ENCODE peak calls at places on chromosomes 12 and 14, in ten cellular contexts. One of them, this sample, is unnamed.

GRCh38 chr14:23324993-23325392 is 3.7 kb downstream of the PABPN1 start:
- DNase-seq in transverse colon: no peak
- DNase-seq in B cell: no peak
- DNase-seq in Panc1: no peak
- DNase-seq in astrocyte of the spinal cord: no peak
- DNase-seq in MM.1S: no peak
- DNase-seq in retinal pigment epithelial cell: no peak
- DNase-seq in body of pancreas: no peak
- DNase-seq in suprapubic skin: no peak
- DNase-seq in CD8-positive, alpha-beta T cell: no peak
- DNase-seq in this sample: no peak

GRCh38 chr12:69555461-69555860 is 29.8 kb upstream of the CCT2 start:
- DNase-seq in transverse colon: no peak
- DNase-seq in B cell: no peak
- DNase-seq in Panc1: no peak
- DNase-seq in astrocyte of the spinal cord: peak
- DNase-seq in MM.1S: no peak
- DNase-seq in retinal pigment epithelial cell: no peak
- DNase-seq in body of pancreas: no peak
- DNase-seq in suprapubic skin: no peak
- DNase-seq in CD8-positive, alpha-beta T cell: no peak
- DNase-seq in this sample: no peak

GRCh38 chr14:100532154-100532915 is 54.9 kb downstream of the BEGAIN start:
- DNase-seq in transverse colon: no peak
- DNase-seq in B cell: no peak
- DNase-seq in Panc1: no peak
- DNase-seq in astrocyte of the spinal cord: no peak
- DNase-seq in MM.1S: no peak
- DNase-seq in retinal pigment epithelial cell: no peak
- DNase-seq in body of pancreas: peak
- DNase-seq in suprapubic skin: peak
- DNase-seq in CD8-positive, alpha-beta T cell: peak
- DNase-seq in this sample: no peak

GRCh38 chr12:6241495-6241894 is 41.3 kb downstream of the CD9 start:
- DNase-seq in transverse colon: peak
- DNase-seq in B cell: no peak
- DNase-seq in Panc1: no peak
- DNase-seq in astrocyte of the spinal cord: no peak
- DNase-seq in MM.1S: no peak
- DNase-seq in retinal pigment epithelial cell: no peak
- DNase-seq in body of pancreas: peak
- DNase-seq in suprapubic skin: no peak
- DNase-seq in CD8-positive, alpha-beta T cell: no peak
- DNase-seq in this sample: no peak

GRCh38 chr12:118958520-118958919 is 22.8 kb upstream of the SRRM4 start:
- DNase-seq in transverse colon: no peak
- DNase-seq in B cell: no peak
- DNase-seq in Panc1: no peak
- DNase-seq in astrocyte of the spinal cord: no peak
- DNase-seq in MM.1S: no peak
- DNase-seq in retinal pigment epithelial cell: no peak
- DNase-seq in body of pancreas: no peak
- DNase-seq in suprapubic skin: no peak
- DNase-seq in CD8-positive, alpha-beta T cell: no peak
- DNase-seq in this sample: no peak

GRCh38 chr14:32121948-32122347 is 44.8 kb downstream of the ARHGAP5 start:
- DNase-seq in transverse colon: no peak
- DNase-seq in B cell: no peak
- DNase-seq in Panc1: no peak
- DNase-seq in astrocyte of the spinal cord: no peak
- DNase-seq in MM.1S: no peak
- DNase-seq in retinal pigment epithelial cell: no peak
- DNase-seq in body of pancreas: no peak
- DNase-seq in suprapubic skin: no peak
- DNase-seq in CD8-positive, alpha-beta T cell: no peak
- DNase-seq in this sample: no peak

GRCh38 chr12:47302111-47302597 is 222.4 kb upstream of the AMIGO2 start:
- DNase-seq in transverse colon: no peak
- DNase-seq in B cell: no peak
- DNase-seq in Panc1: no peak
- DNase-seq in astrocyte of the spinal cord: no peak
- DNase-seq in MM.1S: no peak
- DNase-seq in retinal pigment epithelial cell: no peak
- DNase-seq in body of pancreas: no peak
- DNase-seq in suprapubic skin: no peak
- DNase-seq in CD8-positive, alpha-beta T cell: no peak
- DNase-seq in this sample: peak

GRCh38 chr14:74979029-74979428 is 23.6 kb upstream of the PGF start:
- DNase-seq in transverse colon: no peak
- DNase-seq in B cell: peak
- DNase-seq in Panc1: no peak
- DNase-seq in astrocyte of the spinal cord: no peak
- DNase-seq in MM.1S: no peak
- DNase-seq in retinal pigment epithelial cell: no peak
- DNase-seq in body of pancreas: no peak
- DNase-seq in suprapubic skin: no peak
- DNase-seq in CD8-positive, alpha-beta T cell: no peak
- DNase-seq in this sample: peak

GRCh38 chr14:89336338-89336737 is 80.7 kb downstream of the FOXN3 start:
- DNase-seq in transverse colon: no peak
- DNase-seq in B cell: no peak
- DNase-seq in Panc1: no peak
- DNase-seq in astrocyte of the spinal cord: no peak
- DNase-seq in MM.1S: no peak
- DNase-seq in retinal pigment epithelial cell: no peak
- DNase-seq in body of pancreas: no peak
- DNase-seq in suprapubic skin: no peak
- DNase-seq in CD8-positive, alpha-beta T cell: no peak
- DNase-seq in this sample: no peak

GRCh38 chr14:106417224-106418049 is 891.1 kb downstream of the TMEM121 start:
- DNase-seq in transverse colon: peak
- DNase-seq in B cell: peak
- DNase-seq in Panc1: peak
- DNase-seq in astrocyte of the spinal cord: no peak
- DNase-seq in MM.1S: peak
- DNase-seq in retinal pigment epithelial cell: no peak
- DNase-seq in body of pancreas: peak
- DNase-seq in suprapubic skin: no peak
- DNase-seq in CD8-positive, alpha-beta T cell: peak
- DNase-seq in this sample: peak

GRCh38 chr14:34465069-34465859 is 3.2 kb upstream of the SPTSSA start:
- DNase-seq in transverse colon: no peak
- DNase-seq in B cell: no peak
- DNase-seq in Panc1: no peak
- DNase-seq in astrocyte of the spinal cord: peak
- DNase-seq in MM.1S: peak
- DNase-seq in retinal pigment epithelial cell: no peak
- DNase-seq in body of pancreas: no peak
- DNase-seq in suprapubic skin: no peak
- DNase-seq in CD8-positive, alpha-beta T cell: no peak
- DNase-seq in this sample: no peak

GRCh38 chr14:91453744-91454143 is 36.1 kb upstream of the CCDC88C start:
- DNase-seq in transverse colon: peak
- DNase-seq in B cell: no peak
- DNase-seq in Panc1: no peak
- DNase-seq in astrocyte of the spinal cord: no peak
- DNase-seq in MM.1S: no peak
- DNase-seq in retinal pigment epithelial cell: no peak
- DNase-seq in body of pancreas: no peak
- DNase-seq in suprapubic skin: no peak
- DNase-seq in CD8-positive, alpha-beta T cell: no peak
- DNase-seq in this sample: no peak

GRCh38 chr12:98733667-98734350 is 88.7 kb downstream of the APAF1 start:
- DNase-seq in transverse colon: no peak
- DNase-seq in B cell: no peak
- DNase-seq in Panc1: no peak
- DNase-seq in astrocyte of the spinal cord: no peak
- DNase-seq in MM.1S: no peak
- DNase-seq in retinal pigment epithelial cell: no peak
- DNase-seq in body of pancreas: no peak
- DNase-seq in suprapubic skin: no peak
- DNase-seq in CD8-positive, alpha-beta T cell: no peak
- DNase-seq in this sample: no peak

GRCh38 chr14:69284170-69284569 is 24.2 kb downstream of the GALNT16 start:
- DNase-seq in transverse colon: no peak
- DNase-seq in B cell: no peak
- DNase-seq in Panc1: no peak
- DNase-seq in astrocyte of the spinal cord: no peak
- DNase-seq in MM.1S: no peak
- DNase-seq in retinal pigment epithelial cell: no peak
- DNase-seq in body of pancreas: no peak
- DNase-seq in suprapubic skin: peak
- DNase-seq in CD8-positive, alpha-beta T cell: no peak
- DNase-seq in this sample: peak

GRCh38 chr14:20440882-20441281 is 4.9 kb upstream of the KLHL33 start:
- DNase-seq in transverse colon: no peak
- DNase-seq in B cell: no peak
- DNase-seq in Panc1: no peak
- DNase-seq in astrocyte of the spinal cord: no peak
- DNase-seq in MM.1S: no peak
- DNase-seq in retinal pigment epithelial cell: no peak
- DNase-seq in body of pancreas: no peak
- DNase-seq in suprapubic skin: no peak
- DNase-seq in CD8-positive, alpha-beta T cell: peak
- DNase-seq in this sample: no peak

GRCh38 chr12:75315518-75315917 is 14.6 kb downstream of the CAPS2 start:
- DNase-seq in transverse colon: no peak
- DNase-seq in B cell: no peak
- DNase-seq in Panc1: no peak
- DNase-seq in astrocyte of the spinal cord: peak
- DNase-seq in MM.1S: no peak
- DNase-seq in retinal pigment epithelial cell: peak
- DNase-seq in body of pancreas: no peak
- DNase-seq in suprapubic skin: no peak
- DNase-seq in CD8-positive, alpha-beta T cell: no peak
- DNase-seq in this sample: no peak

GRCh38 chr12:65952737-65953209 is 128.5 kb downstream of the HMGA2 start:
- DNase-seq in transverse colon: peak
- DNase-seq in B cell: no peak
- DNase-seq in Panc1: peak
- DNase-seq in astrocyte of the spinal cord: peak
- DNase-seq in MM.1S: no peak
- DNase-seq in retinal pigment epithelial cell: no peak
- DNase-seq in body of pancreas: no peak
- DNase-seq in suprapubic skin: no peak
- DNase-seq in CD8-positive, alpha-beta T cell: no peak
- DNase-seq in this sample: no peak

DNA sequence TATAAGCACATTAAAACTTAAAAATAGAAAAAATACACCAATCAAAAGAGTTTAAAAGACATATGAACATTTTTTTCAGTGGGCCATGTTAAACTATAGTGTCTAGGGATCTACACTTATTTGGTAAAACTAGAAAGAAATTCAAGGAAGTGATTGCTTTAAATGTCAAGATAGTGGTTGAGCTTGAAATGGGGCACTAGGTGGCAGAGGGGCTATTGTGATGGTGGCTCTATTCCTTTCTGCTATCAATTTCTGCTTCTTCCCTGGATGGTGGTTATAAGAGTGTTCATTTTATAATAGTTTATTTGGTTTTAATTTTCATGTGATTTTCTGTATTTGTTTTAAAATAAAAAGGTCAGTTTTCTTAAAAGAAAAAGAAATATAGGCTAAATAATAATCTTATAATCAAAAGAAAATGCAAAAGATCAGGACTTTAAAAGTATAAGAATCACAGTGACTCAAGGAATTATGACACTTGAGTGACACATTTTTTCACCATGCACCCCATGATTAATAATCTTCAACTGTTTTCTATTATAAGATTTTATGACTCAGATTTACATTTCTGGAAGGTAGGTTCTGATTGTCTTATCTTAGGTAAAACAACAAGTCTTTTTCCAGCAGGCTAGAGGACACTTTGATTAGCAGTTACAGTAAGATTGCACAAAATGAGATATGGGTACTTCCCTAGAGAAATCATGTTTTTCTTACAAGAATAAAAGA is 137.5 kb downstream of the FSCB start:
- DNase-seq in transverse colon: no peak
- DNase-seq in B cell: no peak
- DNase-seq in Panc1: no peak
- DNase-seq in astrocyte of the spinal cord: no peak
- DNase-seq in MM.1S: no peak
- DNase-seq in retinal pigment epithelial cell: no peak
- DNase-seq in body of pancreas: no peak
- DNase-seq in suprapubic skin: no peak
- DNase-seq in CD8-positive, alpha-beta T cell: no peak
- DNase-seq in this sample: no peak
- TF ChIP-seq CTCF in transverse colon: peak
- TF ChIP-seq CTCF in B cell: no peak
- TF ChIP-seq CTCF in Panc1: no peak
- TF ChIP-seq CTCF in astrocyte of the spinal cord: no peak
- TF ChIP-seq CTCF in MM.1S: no peak
- TF ChIP-seq CTCF in retinal pigment epithelial cell: peak
- TF ChIP-seq CTCF in body of pancreas: no peak
- TF ChIP-seq CTCF in suprapubic skin: no peak
- TF ChIP-seq CTCF in CD8-positive, alpha-beta T cell: no peak
- TF ChIP-seq CTCF in this sample: no peak

GRCh38 chr12:111598637-111599458 is at the start of gene ATXN2:
- DNase-seq in transverse colon: peak
- DNase-seq in B cell: peak
- DNase-seq in Panc1: no peak
- DNase-seq in astrocyte of the spinal cord: no peak
- DNase-seq in MM.1S: peak
- DNase-seq in retinal pigment epithelial cell: no peak
- DNase-seq in body of pancreas: peak
- DNase-seq in suprapubic skin: no peak
- DNase-seq in CD8-positive, alpha-beta T cell: peak
- DNase-seq in this sample: peak
- TF ChIP-seq CTCF in transverse colon: no peak
- TF ChIP-seq CTCF in B cell: no peak
- TF ChIP-seq CTCF in Panc1: no peak
- TF ChIP-seq CTCF in astrocyte of the spinal cord: no peak
- TF ChIP-seq CTCF in MM.1S: no peak
- TF ChIP-seq CTCF in retinal pigment epithelial cell: no peak
- TF ChIP-seq CTCF in body of pancreas: no peak
- TF ChIP-seq CTCF in suprapubic skin: no peak
- TF ChIP-seq CTCF in CD8-positive, alpha-beta T cell: no peak
- TF ChIP-seq CTCF in this sample: no peak

GRCh38 chr12:61367281-61367785 is 892.9 kb upstream of the USP15 start:
- DNase-seq in transverse colon: no peak
- DNase-seq in B cell: no peak
- DNase-seq in Panc1: no peak
- DNase-seq in astrocyte of the spinal cord: no peak
- DNase-seq in MM.1S: no peak
- DNase-seq in retinal pigment epithelial cell: no peak
- DNase-seq in body of pancreas: no peak
- DNase-seq in suprapubic skin: no peak
- DNase-seq in CD8-positive, alpha-beta T cell: no peak
- DNase-seq in this sample: no peak
- TF ChIP-seq CTCF in transverse colon: no peak
- TF ChIP-seq CTCF in B cell: no peak
- TF ChIP-seq CTCF in Panc1: no peak
- TF ChIP-seq CTCF in astrocyte of the spinal cord: no peak
- TF ChIP-seq CTCF in MM.1S: no peak
- TF ChIP-seq CTCF in retinal pigment epithelial cell: no peak
- TF ChIP-seq CTCF in body of pancreas: no peak
- TF ChIP-seq CTCF in suprapubic skin: no peak
- TF ChIP-seq CTCF in CD8-positive, alpha-beta T cell: no peak
- TF ChIP-seq CTCF in this sample: no peak

DNA sequence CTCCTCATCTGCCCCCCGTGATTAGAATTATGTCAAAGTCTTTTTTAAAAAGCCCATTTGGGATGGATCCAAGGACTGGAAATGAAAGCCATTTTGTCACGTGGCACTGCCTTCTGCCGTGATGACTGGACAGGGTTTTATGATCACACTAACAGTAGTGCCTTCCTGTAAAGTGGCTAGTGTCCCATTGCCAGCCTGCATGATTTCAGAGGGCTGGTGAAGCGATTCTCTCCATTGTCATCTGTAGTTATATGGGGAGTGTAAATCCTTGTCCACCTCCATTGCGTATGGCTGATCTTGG is 37.6 kb downstream of the CFAP251 start:
- DNase-seq in transverse colon: no peak
- DNase-seq in B cell: no peak
- DNase-seq in Panc1: no peak
- DNase-seq in astrocyte of the spinal cord: no peak
- DNase-seq in MM.1S: no peak
- DNase-seq in retinal pigment epithelial cell: no peak
- DNase-seq in body of pancreas: no peak
- DNase-seq in suprapubic skin: no peak
- DNase-seq in CD8-positive, alpha-beta T cell: no peak
- DNase-seq in this sample: no peak
- TF ChIP-seq CTCF in transverse colon: no peak
- TF ChIP-seq CTCF in B cell: no peak
- TF ChIP-seq CTCF in Panc1: no peak
- TF ChIP-seq CTCF in astrocyte of the spinal cord: no peak
- TF ChIP-seq CTCF in MM.1S: no peak
- TF ChIP-seq CTCF in retinal pigment epithelial cell: no peak
- TF ChIP-seq CTCF in body of pancreas: no peak
- TF ChIP-seq CTCF in suprapubic skin: no peak
- TF ChIP-seq CTCF in CD8-positive, alpha-beta T cell: no peak
- TF ChIP-seq CTCF in this sample: no peak

This sample was measured in GM13976.